ENCODE peak calls at places on chromosomes 11 and 22, in four cellular contexts. T is psoas muscle, S is endodermal cell, L is cardiac muscle cell. F is an unnamed sample.

GRCh38 chr11:93116641-93117577 is 80.9 kb downstream of the SLC36A4 start:
- DNase-seq in L (no peak), S (peak; percentile 88), T (no peak), F (no peak)

GRCh38 chr11:121464352-121464946 is 11.7 kb upstream of the SORL1-AS1 start:
- DNase-seq in T (peak; percentile 56), S (peak; percentile 81), L (peak; percentile 57), F (no peak)

GRCh38 chr11:64742940-64743590 is 877 bp downstream of the RASGRP2 start:
- DNase-seq in T (peak; percentile 93), L (peak; percentile 80), S (peak; percentile 90), F (no peak)

GRCh38 chr11:37002831-37003230 is 404.8 kb upstream of the RAG2 start:
- DNase-seq in T (no peak), S (no peak), L (no peak), F (no peak)

GRCh38 chr11:100740440-100740839 is 53.4 kb downstream of the ARHGAP42 start:
- DNase-seq in T (no peak), L (peak; percentile 36), S (no peak), F (no peak)

GRCh38 chr11:35246725-35247124 is 107.8 kb downstream of the CD44 start:
- DNase-seq in S (no peak), L (peak; percentile 75), T (no peak), F (no peak)

GRCh38 chr11:86804871-86805415 is 4.6 kb downstream of the PRSS23 start:
- DNase-seq in S (no peak), T (no peak), L (no peak), F (no peak)

GRCh38 chr11:11170352-11171084 is 182.5 kb downstream of the CSNK2A3 start:
- DNase-seq in L (no peak), T (no peak), S (no peak), F (no peak)

GRCh38 chr11:15764948-15765347 is 591.4 kb downstream of the SOX6 start:
- DNase-seq in L (no peak), S (peak; percentile 62), T (no peak), F (no peak)

GRCh38 chr11:21514298-21514697 is 678.6 kb upstream of the ANO5 start:
- DNase-seq in L (peak; percentile 53), T (no peak), S (peak; percentile 67), F (no peak)

GRCh38 chr11:134527382-134528243 is 115.6 kb upstream of the B3GAT1 start:
- DNase-seq in L (no peak), S (peak; percentile 51), T (no peak), F (no peak)

GRCh38 chr22:32622004-32622761 is 147.6 kb downstream of the FBXO7 start:
- DNase-seq in S (peak; percentile 89), T (peak; percentile 78), L (peak; percentile 91), F (peak; percentile 50)

GRCh38 chr11:126113963-126114362 is 51.3 kb upstream of the CDON start:
- DNase-seq in L (no peak), S (no peak), T (no peak), F (no peak)

GRCh38 chr11:126345283-126345682 is 10.2 kb upstream of the ST3GAL4 start:
- DNase-seq in T (no peak), L (no peak), S (no peak), F (no peak)

GRCh38 chr11:130023204-130023603 is 20.6 kb upstream of the PRDM10 start:
- DNase-seq in S (no peak), T (no peak), L (no peak), F (no peak)

GRCh38 chr22:38868886-38869381 is 3.1 kb downstream of the CBX6 start:
- DNase-seq in L (peak; percentile 89), T (peak; percentile 90), S (peak; percentile 95), F (peak; percentile 72)

GRCh38 chr11:126282361-126282741 is 542 bp upstream of the TIRAP start:
- DNase-seq in T (peak; percentile 74), S (peak; percentile 79), L (peak; percentile 35), F (no peak)

GRCh38 chr11:116697639-116698038 is 75.1 kb downstream of the BUD13 start:
- DNase-seq in S (no peak), L (no peak), T (no peak), F (no peak)

GRCh38 chr22:33438273-33438672 is 380.1 kb upstream of the SYN3 start:
- DNase-seq in L (no peak), T (no peak), S (no peak), F (no peak)

GRCh38 chr11:35216962-35217667 is 78.1 kb downstream of the CD44 start:
- DNase-seq in L (no peak), T (no peak), S (peak; percentile 71), F (no peak)

DNA sequence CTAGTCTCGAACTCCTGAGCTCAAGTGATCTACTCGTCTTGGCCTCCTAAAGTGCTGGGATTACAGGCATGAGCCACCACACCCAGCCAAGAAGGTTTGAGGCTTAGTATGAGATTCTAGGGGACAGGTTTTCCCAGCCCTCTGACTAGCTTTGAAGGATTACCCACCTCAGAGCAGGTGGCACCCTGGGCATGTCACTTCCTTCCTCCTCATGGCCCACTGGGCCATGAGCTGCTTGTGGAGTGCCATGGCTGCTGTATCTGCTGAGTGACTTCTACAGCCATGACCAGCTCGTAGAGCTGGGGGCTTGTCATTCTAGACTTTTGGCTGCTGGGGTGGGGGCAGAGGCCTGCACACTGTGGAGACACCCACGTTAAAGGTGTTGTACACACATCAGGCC is 25.1 kb downstream of the TOM1 start:
- DNase-seq in L (no peak), T (peak; percentile 12), S (no peak), F (no peak)
- H3K36me3 ChIP-seq in L (peaks cover 48% of the 10 kb centered on the region), T (peaks cover 6% of the 10 kb centered on the region), S (peaks cover 36% of the 10 kb centered on the region), F (peaks cover 5% of the 10 kb centered on the region)

GRCh38 chr11:70413151-70413550 is 14.8 kb downstream of the CTTN start:
- DNase-seq in T (no peak), L (no peak), S (no peak), F (no peak)
- H3K36me3 ChIP-seq in T (peaks cover 25% of the 10 kb centered on the region), L (peaks cover 64% of the 10 kb centered on the region), S (peaks cover 96% of the 10 kb centered on the region), F (peaks cover 71% of the 10 kb centered on the region)

GRCh38 chr11:46369458-46370152 is 11.9 kb upstream of the MDK start:
- DNase-seq in L (peak; percentile 88), S (peak; percentile 95), T (peak; percentile 74), F (no peak)

GRCh38 chr11:46366661-46367161 is 14.8 kb upstream of the MDK start:
- DNase-seq in L (no peak), T (no peak), S (no peak), F (no peak)

GRCh38 chr11:46366260-46366659 is 15.2 kb upstream of the MDK start:
- DNase-seq in L (no peak), S (no peak), T (no peak), F (no peak)

GRCh38 chr11:46367916-46368267 is 13.6 kb upstream of the MDK start:
- DNase-seq in T (no peak), S (no peak), L (no peak), F (no peak)

GRCh38 chr11:46367244-46367915 is 14.1 kb upstream of the MDK start:
- DNase-seq in L (peak; percentile 75), T (peak; percentile 86), S (peak; percentile 93), F (no peak)
- H3K36me3 ChIP-seq in L (no peaks in the 10 kb centered on the region), T (peaks cover 4% of the 10 kb centered on the region), S (peaks cover 22% of the 10 kb centered on the region), F (peaks cover 19% of the 10 kb centered on the region)

DNA sequence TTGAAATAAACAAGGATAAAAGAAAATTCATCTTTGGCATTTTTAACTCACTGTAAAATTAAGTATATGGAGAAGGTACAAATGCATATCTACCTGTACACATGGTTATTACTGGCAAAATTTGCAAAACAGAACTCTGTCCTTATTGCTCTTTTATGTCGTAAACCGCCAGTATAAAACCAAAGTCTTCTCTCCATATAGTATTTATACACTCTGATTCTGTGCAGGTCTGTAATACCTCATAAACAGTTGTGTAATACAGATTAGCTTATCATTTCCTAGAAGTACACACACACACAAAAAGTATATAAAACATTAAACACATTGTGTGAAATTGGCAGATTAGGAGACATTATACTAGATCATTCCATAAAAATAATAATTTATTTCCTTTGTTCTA is 406.6 kb upstream of the ANO3 start:
- DNase-seq in T (no peak), S (no peak), L (no peak), F (no peak)
- H3K36me3 ChIP-seq in T (no peaks in the 10 kb centered on the region), S (no peaks in the 10 kb centered on the region), L (no peaks in the 10 kb centered on the region), F (no peaks in the 10 kb centered on the region)

GRCh38 chr22:20061481-20061861 is 18.6 kb upstream of the DGCR8 start:
- DNase-seq in L (no peak), T (no peak), S (no peak), F (no peak)
- H3K36me3 ChIP-seq in L (no peaks in the 10 kb centered on the region), T (no peaks in the 10 kb centered on the region), S (no peaks in the 10 kb centered on the region), F (no peaks in the 10 kb centered on the region)

GRCh38 chr22:40578171-40578570 is 58.3 kb downstream of the MRTFA start:
- DNase-seq in S (no peak), L (no peak), T (no peak), F (no peak)

GRCh38 chr22:40583058-40583741 is 53.3 kb downstream of the MRTFA start:
- DNase-seq in S (no peak), T (no peak), L (no peak), F (no peak)

GRCh38 chr22:40585205-40585778 is 51.2 kb downstream of the MRTFA start:
- DNase-seq in S (no peak), T (no peak), L (no peak), F (no peak)

GRCh38 chr22:40580631-40581030 is 55.9 kb downstream of the MRTFA start:
- DNase-seq in L (no peak), S (no peak), T (no peak), F (no peak)

DNA sequence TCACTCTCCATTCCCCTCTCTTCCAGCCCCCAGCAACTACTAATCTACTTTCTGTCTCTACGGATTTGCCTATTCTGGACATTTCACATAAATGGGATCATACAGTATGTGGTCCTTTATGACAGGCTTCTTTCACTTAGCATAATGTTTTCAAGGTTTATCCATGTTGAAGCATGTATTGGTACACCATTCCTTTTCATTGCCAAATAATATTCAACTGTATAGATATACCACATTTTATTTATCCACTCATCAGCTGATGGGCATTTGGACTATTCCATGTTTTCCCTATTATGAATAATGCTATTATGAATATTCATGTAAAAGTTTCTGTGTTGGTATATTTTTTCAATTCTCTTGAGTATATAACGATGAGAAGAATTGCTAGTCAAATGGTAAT is 54.5 kb downstream of the MRTFA start:
- DNase-seq in L (no peak), T (no peak), S (no peak), F (no peak)
- H3K36me3 ChIP-seq in L (no peaks in the 10 kb centered on the region), T (no peaks in the 10 kb centered on the region), S (peaks cover 24% of the 10 kb centered on the region), F (no peaks in the 10 kb centered on the region)

DNA sequence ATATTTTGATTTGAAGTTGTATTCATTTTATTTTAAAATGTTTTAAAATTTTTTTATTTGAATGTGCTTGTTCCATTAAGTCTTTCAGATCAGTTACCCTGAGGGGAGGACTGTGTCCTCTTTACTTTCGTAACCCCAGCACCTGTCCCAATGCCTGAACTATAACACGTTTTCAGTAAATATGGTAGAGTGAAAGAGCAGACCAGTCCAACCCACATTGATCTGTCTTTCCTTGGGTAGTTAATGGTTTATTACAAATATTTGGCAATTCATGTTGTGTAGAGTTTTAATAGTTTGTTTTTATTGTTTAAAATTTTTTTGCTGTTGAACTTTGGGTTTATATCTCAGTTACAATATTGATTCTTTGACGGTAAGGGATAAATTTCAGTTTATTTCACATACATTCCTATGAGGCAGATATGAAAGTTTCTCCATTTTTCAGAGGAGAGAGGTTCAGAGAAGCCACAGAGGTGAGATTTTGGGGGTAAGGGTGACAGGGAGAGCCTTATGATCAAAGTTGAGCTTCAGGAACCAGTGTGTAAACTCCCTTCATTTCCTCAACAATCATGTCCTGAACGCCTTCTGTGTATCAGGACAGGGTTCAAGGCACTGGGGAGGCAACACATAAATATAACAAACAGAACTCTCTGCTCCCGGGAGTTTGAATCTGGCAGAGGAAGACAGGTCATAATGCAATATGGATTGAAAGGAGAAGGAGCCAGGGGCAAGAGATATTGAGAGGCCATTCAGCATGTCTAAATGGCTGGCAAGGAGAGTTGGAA is 27.8 kb downstream of the AMOTL1 start:
- DNase-seq in S (no peak), L (no peak), T (no peak), F (no peak)
- H3K36me3 ChIP-seq in S (peaks cover 71% of the 10 kb centered on the region), L (no peaks in the 10 kb centered on the region), T (peaks cover 5% of the 10 kb centered on the region), F (no peaks in the 10 kb centered on the region)

F was measured in iPS DF 6.9.